ENCODE peak calls at places on chromosomes 11 and 22, in four cellular contexts. V is A549, G is stomach, Q is right lobe of liver. B is an unnamed sample.
A peak's percentile ranks its signal among the peaks of the same experiment; 100 is the strongest.

GRCh38 chr11:2800655-2801531 is 84.7 kb downstream of the CDKN1C start:
- DNase-seq in Q (no peak), V (no peak), G (peak; percentile 21), B (peak; percentile 8)

GRCh38 chr11:58561394-58562102 is 14.1 kb downstream of the LPXN start:
- DNase-seq in V (peak; percentile 40), G (no peak), Q (no peak), B (no peak)

GRCh38 chr22:50532824-50533344 is 3.1 kb upstream of the TYMP start:
- DNase-seq in G (no peak), Q (no peak), V (no peak), B (no peak)

GRCh38 chr22:26535499-26535898 is 23.2 kb upstream of the TFIP11 start:
- DNase-seq in G (no peak), Q (no peak), V (no peak), B (no peak)

GRCh38 chr11:70176940-70177689 is 26.0 kb upstream of the FADD start:
- DNase-seq in Q (no peak), G (peak; percentile 39), V (peak; percentile 53), B (peak; percentile 83)

GRCh38 chr22:36453266-36453607 is 28.2 kb downstream of the TXN2 start:
- DNase-seq in G (no peak), V (no peak), Q (no peak), B (no peak)

GRCh38 chr11:76698321-76699043 is 27.9 kb upstream of the LRRC32 start:
- DNase-seq in G (no peak), V (peak; percentile 50), Q (no peak), B (no peak)

GRCh38 chr11:58508005-58508404 is at the start of gene OR5B21:
- DNase-seq in Q (no peak), V (no peak), G (no peak), B (no peak)

GRCh38 chr11:47272706-47273105 is 2.8 kb downstream of the MADD start:
- DNase-seq in Q (no peak), G (no peak), V (no peak), B (no peak)

GRCh38 chr11:125514336-125515101 is 18.5 kb upstream of the FEZ1 start:
- DNase-seq in Q (no peak), V (no peak), G (peak; percentile 32), B (no peak)

GRCh38 chr11:130703489-130704190 is 212.6 kb downstream of the SNX19 start:
- DNase-seq in Q (no peak), V (no peak), G (no peak), B (no peak)

GRCh38 chr11:119029340-119030028 is 1.2 kb downstream of the SLC37A4 start:
- DNase-seq in G (peak; percentile 78), Q (peak; percentile 95), V (no peak), B (peak; percentile 63)

GRCh38 chr11:119031912-119032280 is 1.2 kb upstream of the SLC37A4 start:
- DNase-seq in Q (no peak), G (no peak), V (no peak), B (no peak)

GRCh38 chr11:119030029-119030328 is 698 bp downstream of the SLC37A4 start:
- DNase-seq in V (no peak), G (no peak), Q (peak; percentile 55), B (no peak)

GRCh38 chr11:119029069-119029339 is 1.7 kb downstream of the SLC37A4 start:
- DNase-seq in Q (no peak), V (no peak), G (no peak), B (no peak)

DNA sequence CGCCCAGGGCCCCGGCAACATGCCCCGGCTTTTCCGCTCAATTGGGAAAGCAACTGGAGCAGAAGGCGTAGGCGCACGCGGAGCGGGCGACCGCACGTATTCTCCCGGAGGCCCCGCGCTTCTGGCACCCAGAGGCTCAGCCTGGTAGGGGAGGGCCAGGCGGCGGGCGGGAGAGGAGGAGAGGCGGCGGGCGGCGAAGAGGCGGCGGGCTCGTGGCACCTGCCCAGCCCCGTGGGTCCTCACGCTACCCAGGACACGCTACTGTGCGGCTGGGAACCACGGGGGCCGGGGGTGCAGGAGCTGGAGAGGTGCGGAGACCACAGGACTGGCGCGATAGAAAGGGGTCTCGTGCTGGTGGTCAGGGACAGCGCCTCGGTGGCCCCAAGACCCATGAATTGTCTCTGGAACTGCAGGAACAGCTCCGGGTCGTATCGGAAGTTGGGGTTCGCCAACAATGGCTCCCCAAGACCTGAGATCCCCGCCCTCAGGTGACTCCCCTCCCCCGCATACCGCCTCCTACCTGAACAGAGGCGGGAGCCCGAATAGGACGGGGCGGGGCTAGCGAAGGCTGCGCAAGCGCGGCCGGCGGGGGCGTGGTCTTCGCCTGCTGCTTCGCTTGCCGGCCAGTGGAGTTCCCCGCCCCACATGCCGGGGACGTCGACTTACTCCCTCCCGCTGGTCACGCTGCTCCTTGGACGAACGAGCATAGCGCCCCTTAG is at the start of gene SLC37A4:
- DNase-seq in V (peak; percentile 97), Q (peak; percentile 99), G (peak; percentile 99), B (peak; percentile 99)
- TF ChIP-seq POLR2A in V (peak; percentile 56), Q (peak; percentile 64), G (no peak), B (no peak)

GRCh38 chr11:69004411-69005182 is 8.4 kb downstream of the MRGPRF start:
- DNase-seq in G (no peak), V (no peak), Q (peak; percentile 37), B (no peak)

GRCh38 chr11:69003301-69003865 is 9.7 kb downstream of the MRGPRF start:
- DNase-seq in Q (peak; percentile 40), V (no peak), G (no peak), B (no peak)

GRCh38 chr11:69005183-69005630 is 7.8 kb downstream of the MRGPRF start:
- DNase-seq in G (no peak), V (no peak), Q (peak; percentile 43), B (no peak)

GRCh38 chr11:69002743-69003231 is 10.3 kb downstream of the MRGPRF start:
- DNase-seq in G (no peak), Q (peak; percentile 40), V (no peak), B (no peak)

DNA sequence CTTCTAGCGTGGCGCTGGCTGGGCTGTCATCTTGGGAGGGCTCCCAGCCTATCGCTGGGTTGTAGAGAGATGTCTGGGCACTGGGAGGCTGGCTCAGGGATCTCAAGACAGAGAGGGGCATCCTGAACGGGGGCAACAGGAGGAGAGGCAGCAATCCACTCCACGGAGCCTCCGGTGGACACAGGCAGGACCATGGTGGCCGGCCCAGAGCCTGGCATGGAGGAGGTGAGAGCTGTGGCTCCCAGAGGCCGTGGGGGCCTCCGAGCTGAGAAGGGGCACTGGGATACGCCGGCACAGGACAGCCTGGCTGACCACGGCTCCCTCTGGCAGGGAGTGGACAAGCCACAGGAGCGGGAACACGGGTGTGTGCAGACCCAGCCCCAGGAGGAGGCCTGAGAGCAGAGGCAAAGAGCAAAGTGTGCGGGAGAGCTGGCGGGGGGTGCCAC is 9.2 kb downstream of the MRGPRF start:
- DNase-seq in Q (peak; percentile 41), V (no peak), G (no peak), B (no peak)
- H3K4me1 ChIP-seq in Q (peaks cover 39% of the 10 kb centered on the region), V (peaks cover 30% of the 10 kb centered on the region), G (peaks cover 17% of the 10 kb centered on the region), B (peaks cover 16% of the 10 kb centered on the region)

DNA sequence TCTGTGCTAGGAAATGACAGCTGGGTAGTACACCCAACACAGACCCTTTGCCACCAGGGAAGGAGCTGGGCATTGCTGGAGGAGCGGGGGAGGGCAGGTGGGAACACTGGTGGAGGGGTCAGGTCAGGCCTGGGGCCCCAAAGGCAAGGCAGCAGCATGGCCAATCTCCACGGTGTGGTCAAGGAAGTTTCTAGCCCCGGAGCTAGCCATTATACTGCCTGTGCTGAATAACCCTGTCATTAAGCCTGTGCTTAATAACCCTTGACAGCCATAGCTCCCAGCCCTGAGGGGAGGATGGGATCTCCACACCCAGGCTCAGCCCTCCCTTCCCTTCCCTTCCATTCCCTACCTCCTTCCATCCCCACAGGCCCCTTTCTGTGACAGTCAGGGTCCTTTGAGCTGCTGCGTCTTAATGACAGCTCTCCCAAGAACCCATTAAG is 2.1 kb downstream of the TMPRSS4 start:
- DNase-seq in G (no peak), V (no peak), Q (no peak), B (no peak)
- TF ChIP-seq POLR2A in G (no peak), V (no peak), Q (no peak), B (no peak)

DNA sequence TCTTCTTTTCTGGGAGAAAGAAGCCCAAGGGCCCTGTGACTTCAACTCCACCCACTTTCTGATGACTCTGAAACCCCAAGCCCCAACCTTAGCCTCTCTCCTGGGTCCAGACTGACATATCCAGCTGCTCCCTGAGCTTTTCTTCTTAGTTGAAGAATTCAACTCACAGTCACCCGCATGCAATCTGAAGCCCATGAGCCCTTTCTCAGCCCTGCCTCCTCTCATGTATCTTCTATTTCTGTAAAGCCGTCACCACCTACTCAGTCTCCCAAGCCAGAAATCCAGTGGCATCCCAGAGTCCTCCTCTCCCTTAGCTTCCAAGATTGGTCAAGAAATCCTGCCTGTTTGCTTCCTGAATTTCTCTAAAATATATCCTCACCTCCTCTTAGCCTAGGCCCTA is 7.1 kb upstream of the TMA7B start:
- DNase-seq in V (no peak), Q (no peak), G (no peak), B (no peak)
- H3K4me1 ChIP-seq in V (no peaks in the 10 kb centered on the region), Q (no peaks in the 10 kb centered on the region), G (no peaks in the 10 kb centered on the region), B (peaks cover 9% of the 10 kb centered on the region)

GRCh38 chr11:114159802-114160588 is 100.5 kb downstream of the ZBTB16 start:
- DNase-seq in Q (peak; percentile 97), G (peak; percentile 100), V (peak; percentile 66), B (peak; percentile 98)
- TF ChIP-seq POLR2A in Q (peak; percentile 32), G (no peak), V (no peak), B (peak; percentile 15)

DNA sequence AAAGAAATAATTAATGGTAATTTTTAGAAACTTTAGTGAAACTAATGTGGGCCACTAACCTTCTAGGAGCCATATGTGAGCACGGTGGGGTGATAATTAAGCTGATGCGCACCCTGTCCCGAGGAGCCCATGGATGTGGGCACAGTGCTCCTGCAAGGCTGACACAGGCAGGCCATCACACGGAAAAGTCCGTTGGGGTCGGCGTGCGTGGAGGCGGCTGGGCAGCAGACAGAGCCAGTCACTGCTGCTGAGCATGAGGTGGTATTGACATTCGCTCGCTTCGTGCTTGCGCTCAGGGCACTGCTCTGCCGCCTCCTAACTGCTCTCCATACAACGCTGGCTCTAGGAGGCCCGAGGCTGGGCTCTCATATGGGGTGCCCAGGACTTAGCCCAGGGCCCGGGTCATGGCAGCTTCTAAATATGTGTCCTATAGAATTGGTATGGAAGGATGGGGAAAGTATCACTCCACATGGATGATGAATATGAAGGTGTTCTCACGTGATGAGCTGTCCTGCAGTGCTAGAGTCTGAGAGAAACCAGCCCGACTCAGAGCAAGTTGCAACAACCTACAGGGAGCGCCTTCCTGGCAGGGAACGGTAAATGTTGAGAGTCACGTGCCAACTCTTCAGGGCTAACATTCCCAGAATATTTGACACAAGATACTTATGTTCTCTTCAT is 50.5 kb upstream of the ARFGAP3 start:
- DNase-seq in Q (no peak), G (no peak), V (no peak), B (no peak)
- H3K4me1 ChIP-seq in Q (peaks cover 44% of the 10 kb centered on the region), G (peaks cover 46% of the 10 kb centered on the region), V (no peaks in the 10 kb centered on the region), B (peaks cover 20% of the 10 kb centered on the region)

DNA sequence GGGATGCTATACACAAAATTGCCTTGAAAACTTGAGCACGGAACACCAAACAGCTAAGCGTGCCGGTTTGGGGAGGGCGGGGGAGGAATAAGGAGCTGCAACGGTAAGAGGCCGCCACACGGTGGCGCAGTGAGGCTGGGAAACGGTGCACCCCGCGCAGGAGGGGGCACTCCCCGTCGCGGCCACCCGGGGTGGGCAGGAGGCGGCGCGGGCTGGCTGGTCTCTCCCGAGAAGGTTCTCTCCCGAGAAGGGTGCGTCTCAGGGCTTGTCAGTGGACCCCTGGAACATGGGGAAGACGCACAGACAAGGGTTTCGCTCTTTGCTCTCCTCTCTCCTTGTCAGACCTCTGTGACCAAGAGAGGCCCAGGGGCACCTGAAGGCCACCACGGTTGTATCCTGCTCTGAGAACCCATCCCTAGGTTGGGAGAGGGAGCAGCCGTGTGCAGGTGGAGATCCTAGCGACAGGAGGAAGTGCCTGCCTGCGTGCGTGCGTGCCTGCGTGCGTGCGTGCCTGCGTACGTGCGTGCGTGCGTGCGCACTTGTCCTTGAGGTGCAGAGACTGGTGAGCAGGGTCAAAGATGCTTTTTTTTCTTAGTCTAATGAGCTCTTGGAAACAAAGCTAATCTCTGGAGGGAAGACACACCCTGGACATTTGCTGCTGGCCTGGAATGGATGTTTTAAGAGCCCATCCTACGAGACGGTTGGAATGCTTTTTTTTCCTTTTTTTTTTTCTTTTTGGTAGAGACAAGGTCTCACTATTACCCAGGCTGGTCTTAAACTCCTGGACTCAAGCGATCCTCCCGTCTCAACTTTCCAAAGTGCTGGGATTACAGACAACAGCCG is 18.1 kb upstream of the JAM3 start:
- DNase-seq in Q (peak; percentile 69), V (peak; percentile 33), G (peak; percentile 64), B (peak; percentile 91)
- TF ChIP-seq POLR2A in Q (no peak), V (no peak), G (no peak), B (no peak)

B was measured in testis.